ENCODE peak calls at places on chromosomes 2 and 18, in six cellular contexts. Z is GM23338, K is amygdala, C is A172, O is GM13976, G is AML-193. V is an unnamed sample.

GRCh38 chr2:27714053-27714452 is 50.4 kb downstream of the SLC4A1AP start:
- DNase-seq in Z (no peak), K (no peak), C (no peak), O (peak), G (no peak), V (no peak)

GRCh38 chr2:224847961-224848850 is 132.0 kb upstream of the CCDC195 start:
- DNase-seq in Z (no peak), K (no peak), C (peak), O (no peak), G (no peak), V (no peak)

GRCh38 chr2:157938556-157938955 is 62.4 kb upstream of the ACVR1 start:
- DNase-seq in Z (no peak), K (no peak), C (no peak), O (no peak), G (no peak), V (no peak)

GRCh38 chr2:186543561-186544131 is 46.2 kb upstream of the ITGAV start:
- DNase-seq in Z (peak), K (no peak), C (peak), O (no peak), G (no peak), V (no peak)

GRCh38 chr2:235500761-235501662 is 7.2 kb downstream of the AGAP1 start:
- DNase-seq in Z (no peak), K (no peak), C (peak), O (no peak), G (no peak), V (no peak)

GRCh38 chr2:69946351-69947077 is 14.9 kb downstream of the ASPRV1 start:
- DNase-seq in Z (no peak), K (no peak), C (peak), O (peak), G (peak), V (no peak)

GRCh38 chr2:25078171-25079049 is 36.5 kb downstream of the EFR3B start:
- DNase-seq in Z (no peak), K (no peak), C (peak), O (no peak), G (no peak), V (no peak)

GRCh38 chr18:42513416-42513815 is 558.4 kb downstream of the PIK3C3 start:
- DNase-seq in Z (no peak), K (no peak), C (no peak), O (no peak), G (no peak), V (no peak)

GRCh38 chr2:30662268-30663131 is 144.7 kb downstream of the CAPN13 start:
- DNase-seq in Z (no peak), K (no peak), C (peak), O (no peak), G (no peak), V (no peak)

GRCh38 chr2:46174559-46175170 is 122.5 kb upstream of the EPAS1 start:
- DNase-seq in Z (no peak), K (no peak), C (no peak), O (no peak), G (no peak), V (no peak)

GRCh38 chr2:60552096-60552850 is 1.2 kb downstream of the BCL11A start:
- DNase-seq in Z (peak), K (no peak), C (no peak), O (no peak), G (no peak), V (peak)

GRCh38 chr2:240259924-240260529 is 119.6 kb upstream of the OTOS start:
- DNase-seq in Z (no peak), K (no peak), C (no peak), O (no peak), G (no peak), V (no peak)